ENCODE peak calls at places on chromosomes 6 and 20, in five cellular contexts. B, M, D, V and R are unnamed samples.

GRCh38 chr20:5511505-5511904 is 194.8 kb upstream of the PROKR2 start:
- DNase-seq in B (no peak), D (no peak), M (no peak), V (no peak), R (no peak)

GRCh38 chr20:62225026-62225425 is 4.9 kb upstream of the HRH3 start:
- DNase-seq in M (no peak), D (no peak), V (no peak), B (no peak), R (no peak)

GRCh38 chr20:20369353-20370086 is 1.6 kb downstream of the INSM1 start:
- DNase-seq in M (peak), B (no peak), D (no peak), V (no peak), R (no peak)

GRCh38 chr20:3209946-3210317 is 634 bp downstream of the ITPA start:
- DNase-seq in B (no peak), V (no peak), D (no peak), M (no peak), R (no peak)

GRCh38 chr20:44911264-44911921 is 1.5 kb downstream of the PABPC1L start:
- DNase-seq in B (no peak), M (peak), D (peak), V (peak), R (peak)

GRCh38 chr6:116410945-116411623 is 40.3 kb downstream of the DSE start:
- DNase-seq in D (no peak), M (no peak), V (no peak), B (no peak), R (no peak)

GRCh38 chr6:169725270-169726048 is 1.2 kb upstream of the PHF10 start:
- DNase-seq in M (peak), V (no peak), B (no peak), D (peak), R (peak)

GRCh38 chr6:11251553-11252358 is 19.3 kb upstream of the NEDD9 start:
- DNase-seq in V (no peak), D (no peak), B (no peak), M (peak), R (peak)

GRCh38 chr20:31593221-31594001 is 11.7 kb upstream of the ID1 start:
- DNase-seq in D (peak), B (no peak), M (no peak), V (no peak), R (peak)

GRCh38 chr6:21679761-21680265 is 86.3 kb downstream of the SOX4 start:
- DNase-seq in B (no peak), D (no peak), M (no peak), V (no peak), R (no peak)

GRCh38 chr6:27081931-27082330 is 165.6 kb upstream of the PRSS16 start:
- DNase-seq in B (no peak), V (no peak), M (no peak), D (no peak), R (no peak)

GRCh38 chr6:170152111-170152926 is 138.6 kb downstream of the DLL1 start:
- DNase-seq in D (no peak), B (no peak), M (no peak), V (no peak), R (no peak)

GRCh38 chr6:169170583-169170955 is 83.1 kb downstream of the THBS2 start:
- DNase-seq in M (no peak), V (no peak), B (no peak), D (no peak), R (no peak)

GRCh38 chr6:19731286-19731685 is 105.9 kb upstream of the ID4 start:
- DNase-seq in M (no peak), B (no peak), D (no peak), V (no peak), R (peak)

GRCh38 chr6:44339301-44339700 is 3.1 kb upstream of the SPATS1 start:
- DNase-seq in M (no peak), V (no peak), D (no peak), B (no peak), R (no peak)

GRCh38 chr20:39773380-39774000 is 811.3 kb downstream of the DHX35 start:
- DNase-seq in B (no peak), V (no peak), M (no peak), D (no peak), R (no peak)

GRCh38 chr6:169288591-169288990 is 34.9 kb upstream of the THBS2 start:
- DNase-seq in V (no peak), B (no peak), D (no peak), M (no peak), R (no peak)

GRCh38 chr20:18165553-18165952 is 27.9 kb downstream of the KAT14 start:
- DNase-seq in M (no peak), D (no peak), V (no peak), B (no peak), R (no peak)

GRCh38 chr6:20564777-20565176 is 30.5 kb downstream of the CDKAL1 start:
- DNase-seq in M (no peak), B (peak), V (no peak), D (no peak), R (no peak)

GRCh38 chr6:154246723-154247118 is 109.9 kb downstream of the IPCEF1 start:
- DNase-seq in B (no peak), D (no peak), V (no peak), M (no peak), R (no peak)

GRCh38 chr6:27862396-27863061 is 49.7 kb downstream of the OR2B2 start:
- DNase-seq in V (no peak), B (no peak), M (no peak), D (no peak), R (peak)

GRCh38 chr6:74671558-74672025 is 534.3 kb downstream of the COL12A1 start:
- DNase-seq in B (no peak), V (no peak), D (no peak), M (no peak), R (no peak)

GRCh38 chr6:106370639-106371038 is 10.1 kb downstream of the CRYBG1 start:
- DNase-seq in M (no peak), D (no peak), B (no peak), V (no peak), R (no peak)

GRCh38 chr6:107776415-107776814 is 47.7 kb downstream of the SCML4 start:
- DNase-seq in M (no peak), B (no peak), V (no peak), D (no peak), R (no peak)

GRCh38 chr20:21184810-21185209 is 58.9 kb downstream of the KIZ start:
- DNase-seq in M (no peak), D (no peak), V (no peak), B (no peak), R (peak)

GRCh38 chr20:58697201-58697866 is 4.7 kb downstream of the NPEPL1 start:
- DNase-seq in V (no peak), B (no peak), M (no peak), D (peak), R (no peak)

GRCh38 chr6:19333936-19334335 is 503.2 kb upstream of the ID4 start:
- DNase-seq in D (no peak), B (no peak), M (no peak), V (no peak), R (no peak)

GRCh38 chr6:5081955-5082354 is 3.2 kb upstream of the PPP1R3G start:
- DNase-seq in V (no peak), M (no peak), D (no peak), B (no peak), R (no peak)

GRCh38 chr6:167448378-167448777 is 123.5 kb downstream of the TTLL2 start:
- DNase-seq in V (no peak), B (no peak), D (no peak), M (no peak), R (no peak)

GRCh38 chr6:167453082-167453446 is 128.2 kb downstream of the TTLL2 start:
- DNase-seq in V (no peak), D (no peak), B (no peak), M (no peak), R (no peak)

GRCh38 chr6:167449099-167449861 is 124.4 kb downstream of the TTLL2 start:
- DNase-seq in D (no peak), M (no peak), B (no peak), V (no peak), R (no peak)

GRCh38 chr6:167452338-167453081 is 127.6 kb downstream of the TTLL2 start:
- DNase-seq in B (no peak), V (no peak), D (no peak), M (no peak), R (no peak)

DNA sequence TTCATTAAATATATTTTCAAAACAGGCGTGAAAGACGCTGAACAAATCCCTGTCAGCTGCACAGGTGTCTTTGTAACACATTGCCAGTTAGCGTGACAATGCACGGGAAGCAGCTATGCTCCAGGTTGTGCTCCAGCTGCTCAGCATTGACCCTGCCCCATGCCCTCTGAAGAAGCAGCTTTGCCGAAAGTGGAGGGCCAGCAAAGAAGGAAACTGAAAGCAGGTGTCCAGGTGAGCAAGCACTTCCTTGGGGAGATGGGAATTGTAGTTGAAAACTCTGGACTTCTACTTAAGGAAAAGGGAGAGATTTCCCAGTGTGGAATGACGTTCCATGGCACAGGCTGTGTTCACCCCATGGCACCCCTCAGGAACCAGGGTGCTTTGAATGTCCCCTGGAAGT is 125.7 kb downstream of the TTLL2 start:
- DNase-seq in B (no peak), M (no peak), V (no peak), D (no peak), R (no peak)
- TF ChIP-seq RFX5 in B (no peak), M (no peak), V (no peak), D (no peak), R (no peak)

DNA sequence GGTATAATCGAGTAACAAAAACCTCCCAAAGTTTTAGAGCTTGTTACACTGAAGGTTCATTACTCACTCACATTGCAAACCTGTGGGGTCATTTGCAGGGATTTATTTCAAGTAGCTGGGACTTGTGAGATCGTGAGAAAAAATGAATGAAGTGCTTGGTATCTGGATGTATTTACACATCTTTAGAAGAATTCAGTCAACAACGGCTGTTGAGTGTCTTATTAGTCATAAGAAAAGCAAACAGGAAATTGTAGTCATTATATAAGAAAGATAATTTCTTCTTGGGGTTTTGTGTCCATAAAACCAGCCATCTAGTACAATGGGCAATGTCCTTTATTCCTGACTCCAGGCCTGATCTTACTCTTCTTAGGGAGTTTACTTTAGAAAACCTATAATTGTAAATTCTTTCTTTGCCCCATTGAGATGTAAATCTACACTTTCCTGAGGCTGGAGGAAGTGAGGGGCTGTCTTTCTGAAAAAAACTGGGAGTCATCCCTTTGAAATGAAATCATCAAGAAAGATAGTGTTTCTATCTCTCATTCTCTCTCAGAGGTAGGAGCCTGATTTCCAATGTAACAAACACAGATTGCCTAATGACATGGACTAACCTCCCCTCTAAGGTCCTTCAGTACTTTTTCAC is 202.5 kb upstream of the ASCC3 start:
- DNase-seq in V (no peak), B (no peak), D (no peak), M (no peak), R (peak)
- TF ChIP-seq GABPA in V (no peak), B (no peak), D (no peak), M (no peak), R (no peak)

GRCh38 chr6:139376054-139376355 is 1.6 kb upstream of the CITED2 start:
- DNase-seq in B (peak), V (no peak), D (peak), M (no peak), R (no peak)
- TF ChIP-seq RFX5 in B (no peak), V (no peak), D (no peak), M (no peak), R (no peak)

DNA sequence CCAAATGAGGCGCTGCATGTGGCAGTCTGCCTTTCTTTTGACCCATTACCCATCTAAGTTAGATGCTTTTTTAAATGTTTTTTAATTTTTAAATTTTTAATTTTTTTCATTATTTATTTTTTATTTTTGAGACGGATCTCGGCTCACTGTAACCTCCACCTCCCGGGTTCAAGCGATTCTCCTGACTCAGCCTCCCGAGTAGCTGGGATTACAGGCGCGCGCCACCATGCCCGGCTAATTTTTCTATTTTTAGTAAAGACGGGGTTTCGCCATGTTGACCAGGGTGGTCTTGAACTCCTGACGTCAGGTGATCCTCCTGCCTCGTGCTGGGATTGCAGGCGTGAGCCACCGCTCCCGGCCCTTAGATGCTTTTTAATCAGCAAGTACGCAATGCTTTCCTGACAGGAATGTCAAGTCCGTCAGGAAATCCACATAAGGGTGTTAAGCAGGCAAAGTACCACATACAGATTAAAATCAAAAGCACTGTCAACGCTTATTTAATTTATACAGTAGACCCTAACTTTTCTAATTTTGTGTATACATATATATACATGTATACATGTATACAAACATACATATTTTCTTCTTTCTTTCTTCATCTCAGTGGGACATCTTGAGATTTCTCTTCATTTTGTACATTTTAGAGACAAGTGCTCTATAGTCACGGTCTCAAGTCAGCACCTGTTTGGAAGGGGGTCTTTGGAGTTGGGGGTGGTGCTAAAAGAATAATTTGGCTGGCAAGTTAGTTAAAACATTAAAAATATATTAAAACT is 1.0 kb upstream of the GSTA4 start:
- DNase-seq in B (peak), D (no peak), V (peak), M (peak), R (peak)
- TF ChIP-seq GABPA in B (peak), D (peak), V (no peak), M (no peak), R (no peak)

GRCh38 chr6:31663087-31663960 is 1.5 kb downstream of the GPANK1 start:
- DNase-seq in V (no peak), B (no peak), M (no peak), D (no peak), R (no peak)

GRCh38 chr6:31665501-31666336 is at the start of gene CSNK2B:
- DNase-seq in D (peak), B (peak), V (peak), M (peak), R (peak)

GRCh38 chr6:31664790-31665500 is at the start of gene GPANK1:
- DNase-seq in D (peak), M (peak), B (peak), V (peak), R (peak)

GRCh38 chr6:31661867-31662723 is 1.5 kb upstream of the C6orf47 start:
- DNase-seq in M (no peak), D (no peak), V (no peak), B (no peak), R (no peak)

DNA sequence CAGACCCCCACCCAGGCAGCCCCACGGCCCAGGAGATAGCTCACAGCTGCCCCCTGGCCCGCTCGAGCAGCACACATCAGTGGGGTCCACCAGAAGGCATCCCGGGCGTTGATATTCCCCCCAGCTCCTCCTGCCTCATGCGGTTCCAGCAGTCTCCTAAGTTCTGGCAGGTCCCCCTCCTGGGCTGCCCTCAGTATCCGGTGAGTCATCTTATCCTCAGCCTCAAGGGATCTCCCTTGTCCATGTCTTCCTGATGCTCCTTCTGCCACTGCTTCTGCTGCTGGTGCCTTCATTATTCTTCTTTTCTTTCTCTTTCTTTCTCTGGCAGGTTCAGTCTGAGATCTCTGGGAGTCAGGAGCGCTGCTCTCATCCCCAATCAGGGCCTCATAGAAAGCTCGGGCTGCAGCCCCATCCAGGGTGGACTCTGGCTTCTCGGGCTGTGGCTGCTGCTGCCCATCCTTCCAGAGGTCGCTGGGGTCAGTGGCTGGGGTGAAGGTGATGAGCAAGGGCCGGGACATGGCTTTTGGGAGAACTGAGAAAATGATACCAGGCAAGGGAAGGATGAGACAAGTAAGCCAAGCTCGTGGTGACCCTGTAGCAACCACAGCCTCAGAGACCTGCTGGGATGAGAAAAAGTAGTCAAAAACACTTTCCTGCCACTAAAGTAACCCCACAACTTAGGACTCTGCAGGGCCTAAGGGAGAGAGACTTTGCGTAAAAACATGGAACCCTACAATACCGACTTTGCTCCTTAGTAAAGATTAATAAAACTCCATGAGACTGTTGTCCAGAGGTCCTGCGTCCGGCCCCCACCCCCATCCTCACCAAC is 622 bp downstream of the GPANK1 start:
- DNase-seq in V (no peak), D (peak), B (no peak), M (no peak), R (no peak)
- TF ChIP-seq RFX5 in V (no peak), D (no peak), B (no peak), M (no peak), R (no peak)